ENCODE peak calls at places on chromosome 14, in eight cellular contexts. X, B, T, H, F, E, V and S are unnamed samples. For H3K4me1, the result is how much of the 10 kb centered on the place peaks cover.

GRCh38 chr14:65287264-65288131 is 125.0 kb upstream of the FUT8 start:
- DNase-seq in X (no peak), B (no peak), T (no peak), H (no peak), F (no peak), E (no peak), V (no peak), S (no peak)

GRCh38 chr14:51715250-51715649 is 63.5 kb downstream of the FRMD6 start:
- DNase-seq in X (no peak), B (no peak), T (no peak), H (no peak), F (no peak), E (no peak), V (no peak), S (no peak)

GRCh38 chr14:86462193-86462592 is 932.2 kb downstream of the FLRT2 start:
- DNase-seq in X (no peak), B (peak), T (no peak), H (no peak), F (no peak), E (no peak), V (peak), S (no peak)

GRCh38 chr14:101862177-101862576 is 100.7 kb downstream of the PPP2R5C start:
- DNase-seq in X (no peak), B (peak), T (no peak), H (no peak), F (no peak), E (no peak), V (peak), S (no peak)

GRCh38 chr14:54567224-54567633 is 301 bp downstream of the SAMD4A start:
- DNase-seq in X (peak), B (peak), T (no peak), H (peak), F (peak), E (no peak), V (no peak), S (no peak)

GRCh38 chr14:22231022-22231421 is 358.0 kb downstream of the DAD1 start:
- DNase-seq in X (no peak), B (no peak), T (no peak), H (no peak), F (no peak), E (no peak), V (no peak), S (no peak)

GRCh38 chr14:71478542-71478941 is 453.7 kb upstream of the RGS6 start:
- DNase-seq in X (peak), B (peak), T (no peak), H (no peak), F (no peak), E (no peak), V (no peak), S (no peak)

GRCh38 chr14:23431486-23431885 is 4.0 kb downstream of the MYH7 start:
- DNase-seq in X (no peak), B (no peak), T (no peak), H (no peak), F (no peak), E (no peak), V (no peak), S (no peak)

GRCh38 chr14:57275023-57275664 is 6.4 kb downstream of the AP5M1 start:
- DNase-seq in X (no peak), B (no peak), T (no peak), H (no peak), F (no peak), E (no peak), V (no peak), S (no peak)

GRCh38 chr14:53331247-53331646 is 178.1 kb upstream of the DDHD1 start:
- DNase-seq in X (no peak), B (peak), T (no peak), H (no peak), F (no peak), E (no peak), V (no peak), S (no peak)

GRCh38 chr14:103402700-103403099 is 17.5 kb downstream of the MARK3 start:
- DNase-seq in X (no peak), B (peak), T (no peak), H (no peak), F (no peak), E (no peak), V (no peak), S (peak)

GRCh38 chr14:26525057-26525456 is 72.8 kb downstream of the NOVA1 start:
- DNase-seq in X (no peak), B (peak), T (no peak), H (no peak), F (no peak), E (no peak), V (no peak), S (no peak)

GRCh38 chr14:26528415-26529182 is 69.2 kb downstream of the NOVA1 start:
- DNase-seq in X (peak), B (peak), T (no peak), H (no peak), F (peak), E (peak), V (no peak), S (no peak)

GRCh38 chr14:26522985-26523384 is 74.8 kb downstream of the NOVA1 start:
- DNase-seq in X (no peak), B (peak), T (no peak), H (no peak), F (no peak), E (no peak), V (no peak), S (no peak)

GRCh38 chr14:26526132-26526531 is 71.7 kb downstream of the NOVA1 start:
- DNase-seq in X (no peak), B (no peak), T (no peak), H (no peak), F (no peak), E (no peak), V (no peak), S (no peak)

DNA sequence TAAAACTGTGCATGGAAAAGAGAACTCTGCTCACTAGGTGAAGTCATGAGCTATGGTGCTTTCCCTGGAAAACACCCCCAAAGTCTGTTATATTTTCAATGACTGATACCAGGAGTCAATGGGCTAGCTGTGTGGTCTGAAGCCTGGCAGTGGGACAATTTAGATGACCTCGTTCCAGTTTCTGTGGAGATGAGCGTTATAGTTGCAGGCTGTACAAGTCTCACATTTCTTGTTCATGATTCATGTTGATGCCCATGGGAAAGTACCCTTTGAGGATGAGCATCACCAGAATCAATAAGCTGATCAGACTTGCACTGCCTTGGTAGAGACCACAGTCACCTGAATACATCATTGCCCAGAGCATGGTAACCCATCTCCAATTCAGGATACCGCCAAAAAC is 70.7 kb downstream of the NOVA1 start:
- DNase-seq in X (no peak), B (no peak), T (no peak), H (no peak), F (no peak), E (no peak), V (no peak), S (no peak)
- H3K4me1 ChIP-seq in X (under half), B (under half), T (under half), H (under half), F (under half), E (under half), V (under half), S (under half)

GRCh38 chr14:61338457-61338856 is 17.1 kb downstream of the PRKCH start:
- DNase-seq in X (no peak), B (no peak), T (no peak), H (no peak), F (no peak), E (no peak), V (no peak), S (no peak)
- H3K4me1 ChIP-seq in X (half or more), B (half or more), T (under half), H (under half), F (under half), E (under half), V (under half), S (under half)

GRCh38 chr14:31194661-31195060 is 12.9 kb downstream of the HECTD1 start:
- DNase-seq in X (no peak), B (peak), T (no peak), H (no peak), F (no peak), E (no peak), V (no peak), S (no peak)

GRCh38 chr14:31196839-31197477 is 10.6 kb downstream of the HECTD1 start:
- DNase-seq in X (no peak), B (no peak), T (no peak), H (no peak), F (no peak), E (no peak), V (no peak), S (no peak)

GRCh38 chr14:31194095-31194494 is 13.5 kb downstream of the HECTD1 start:
- DNase-seq in X (no peak), B (peak), T (no peak), H (no peak), F (no peak), E (no peak), V (no peak), S (no peak)

GRCh38 chr14:31201111-31201510 is 6.5 kb downstream of the HECTD1 start:
- DNase-seq in X (no peak), B (no peak), T (no peak), H (no peak), F (no peak), E (no peak), V (no peak), S (no peak)

DNA sequence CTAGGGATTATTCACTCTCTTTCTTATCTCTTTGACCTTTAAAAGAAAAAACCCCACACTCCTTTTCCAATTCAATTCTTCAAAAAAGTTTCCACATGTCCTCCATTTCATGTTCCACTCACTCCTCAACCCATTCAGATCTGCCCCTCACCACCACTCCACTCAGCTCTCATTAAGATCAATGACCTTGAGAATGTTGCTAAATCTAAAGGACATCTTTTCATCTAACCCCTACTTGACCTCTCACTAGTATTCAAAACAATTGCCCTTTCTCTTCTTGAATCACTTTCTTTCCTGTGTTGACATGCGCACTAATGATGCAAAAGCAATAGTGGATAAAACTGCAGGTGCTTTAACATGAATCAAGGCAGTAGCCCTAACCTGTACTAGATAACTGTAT is 9.9 kb downstream of the HECTD1 start:
- DNase-seq in X (no peak), B (no peak), T (no peak), H (no peak), F (no peak), E (no peak), V (no peak), S (no peak)
- H3K4me1 ChIP-seq in X (half or more), B (under half), T (half or more), H (under half), F (under half), E (half or more), V (under half), S (under half)

GRCh38 chr14:69624131-69624530 is 12.7 kb downstream of the SUSD6 start:
- DNase-seq in X (no peak), B (no peak), T (no peak), H (no peak), F (no peak), E (no peak), V (no peak), S (no peak)

GRCh38 chr14:69619007-69619406 is 7.6 kb downstream of the SUSD6 start:
- DNase-seq in X (no peak), B (no peak), T (no peak), H (no peak), F (no peak), E (no peak), V (no peak), S (no peak)

GRCh38 chr14:69620211-69620611 is 8.8 kb downstream of the SUSD6 start:
- DNase-seq in X (no peak), B (no peak), T (no peak), H (no peak), F (no peak), E (no peak), V (no peak), S (peak)

GRCh38 chr14:69617796-69618195 is 6.4 kb downstream of the SUSD6 start:
- DNase-seq in X (no peak), B (no peak), T (no peak), H (no peak), F (no peak), E (no peak), V (no peak), S (no peak)

DNA sequence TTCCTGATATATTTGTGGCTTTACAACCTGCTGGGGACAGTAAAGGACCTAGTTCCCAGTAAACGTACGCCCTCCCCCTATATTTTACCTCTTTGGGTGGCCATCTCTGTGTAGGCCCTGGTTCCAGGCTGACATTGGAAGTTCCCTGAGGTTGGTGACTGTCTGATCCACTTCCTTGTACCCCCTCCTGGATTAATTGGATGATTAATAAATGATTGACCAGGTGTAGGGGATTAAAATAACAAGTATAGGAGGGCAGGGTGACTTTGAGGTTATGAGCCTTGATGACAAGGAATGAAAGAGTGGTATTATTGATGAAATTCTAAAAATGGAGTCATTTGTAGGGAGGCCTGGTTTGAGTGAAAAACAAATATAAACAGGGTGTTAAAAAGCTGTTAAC is 9.6 kb downstream of the SUSD6 start:
- DNase-seq in X (no peak), B (no peak), T (no peak), H (no peak), F (no peak), E (no peak), V (no peak), S (no peak)
- H3K4me1 ChIP-seq in X (half or more), B (under half), T (under half), H (under half), F (under half), E (half or more), V (half or more), S (under half)

GRCh38 chr14:37036669-37037341 is 135.6 kb downstream of the SLC25A21 start:
- DNase-seq in X (no peak), B (no peak), T (no peak), H (no peak), F (no peak), E (peak), V (no peak), S (no peak)
- H3K4me1 ChIP-seq in X (under half), B (under half), T (under half), H (under half), F (under half), E (under half), V (under half), S (under half)

GRCh38 chr14:95321201-95321600 is 1.5 kb upstream of the CLMN start:
- DNase-seq in X (no peak), B (no peak), T (no peak), H (no peak), F (no peak), E (no peak), V (no peak), S (no peak)
- H3K4me1 ChIP-seq in X (under half), B (under half), T (under half), H (under half), F (under half), E (under half), V (under half), S (under half)